ENCODE peak calls at places on chromosomes 11 and 22, in nine cellular contexts. L is HCT116, M is WERI-Rb-1, G is fibroblast of lung, V is heart right ventricle, A is tibial nerve, X is A549, F is right lobe of liver, N is mesenchymal stem cell. T is an unnamed sample. For H3K9me3, the result is how much of the 10 kb centered on the place peaks cover.

GRCh38 chr11:92830382-92831148 is 138.9 kb upstream of the MTNR1B start:
- DNase-seq in L (no peak), F (no peak), M (peak), A (no peak), G (no peak), X (no peak), V (no peak), N (no peak), T (no peak)

GRCh38 chr11:71990721-71991120 is 8.0 kb upstream of the IL18BP start:
- DNase-seq in G (no peak), N (no peak), M (no peak), A (no peak), X (no peak), V (no peak), F (no peak), L (no peak), T (no peak)

GRCh38 chr11:96708469-96708868 is 318.7 kb downstream of the JRKL start:
- DNase-seq in X (no peak), G (no peak), M (no peak), A (no peak), F (no peak), N (peak), V (no peak), L (no peak), T (no peak)

GRCh38 chr11:113481672-113482071 is 6.5 kb upstream of the DRD2 start:
- DNase-seq in V (no peak), A (no peak), F (no peak), N (no peak), G (no peak), M (peak), L (no peak), X (no peak), T (no peak)

GRCh38 chr22:17867160-17867785 is 93.0 kb upstream of the BID start:
- DNase-seq in V (peak), F (no peak), G (no peak), L (no peak), A (no peak), M (no peak), X (no peak), N (no peak), T (no peak)

GRCh38 chr11:27934830-27935145 is 173.2 kb downstream of the KIF18A start:
- DNase-seq in G (peak), X (peak), L (peak), M (no peak), N (peak), F (no peak), A (no peak), V (no peak), T (no peak)

GRCh38 chr11:7348432-7349298 is 97.0 kb downstream of the SYT9 start:
- DNase-seq in F (no peak), N (peak), M (peak), A (no peak), X (no peak), V (no peak), G (no peak), L (no peak), T (no peak)

GRCh38 chr11:132142554-132142953 is 772.1 kb downstream of the NTM start:
- DNase-seq in G (no peak), M (no peak), F (no peak), X (no peak), V (no peak), N (no peak), L (no peak), A (no peak), T (no peak)

GRCh38 chr11:6737872-6738466 is 33.8 kb downstream of the OR2AG2 start:
- DNase-seq in G (peak), A (peak), N (peak), L (peak), F (no peak), X (peak), M (peak), V (no peak), T (peak)

GRCh38 chr11:17570034-17570433 is 23.0 kb downstream of the OTOG start:
- DNase-seq in F (no peak), L (no peak), A (no peak), X (no peak), N (no peak), V (no peak), M (no peak), G (no peak), T (no peak)

GRCh38 chr11:121359587-121359986 is 67.0 kb downstream of the SC5D start:
- DNase-seq in V (no peak), A (no peak), G (no peak), X (no peak), F (no peak), M (no peak), L (no peak), N (no peak), T (no peak)

GRCh38 chr22:21972293-21972779 is 10.3 kb downstream of the TOP3B start:
- DNase-seq in L (no peak), X (peak), V (no peak), M (peak), G (peak), A (no peak), N (peak), F (peak), T (peak)

GRCh38 chr22:48641906-48642475 is 1185.7 kb downstream of the BRD1 start:
- DNase-seq in N (no peak), G (no peak), A (no peak), M (no peak), F (no peak), X (no peak), L (no peak), V (peak), T (no peak)

GRCh38 chr22:48640890-48641771 is 1186.5 kb downstream of the BRD1 start:
- DNase-seq in A (no peak), N (no peak), V (peak), G (no peak), F (no peak), M (no peak), L (no peak), X (no peak), T (no peak)

GRCh38 chr22:48639021-48639795 is 1188.5 kb downstream of the BRD1 start:
- DNase-seq in F (no peak), N (no peak), A (no peak), X (no peak), M (no peak), L (no peak), G (no peak), V (no peak), T (no peak)

GRCh38 chr22:48642550-48642949 is 1185.1 kb downstream of the BRD1 start:
- DNase-seq in V (no peak), L (no peak), M (no peak), X (no peak), G (no peak), F (no peak), N (no peak), A (no peak), T (no peak)

GRCh38 chr22:48639896-48640732 is 1187.6 kb downstream of the BRD1 start:
- DNase-seq in N (no peak), V (peak), M (no peak), X (no peak), F (no peak), L (no peak), G (no peak), A (no peak), T (no peak)
- H3K9me3 ChIP-seq in N (under half), V (under half), M (under half), X (under half), F (under half), L (under half), G (under half), A (under half), T (under half)

DNA sequence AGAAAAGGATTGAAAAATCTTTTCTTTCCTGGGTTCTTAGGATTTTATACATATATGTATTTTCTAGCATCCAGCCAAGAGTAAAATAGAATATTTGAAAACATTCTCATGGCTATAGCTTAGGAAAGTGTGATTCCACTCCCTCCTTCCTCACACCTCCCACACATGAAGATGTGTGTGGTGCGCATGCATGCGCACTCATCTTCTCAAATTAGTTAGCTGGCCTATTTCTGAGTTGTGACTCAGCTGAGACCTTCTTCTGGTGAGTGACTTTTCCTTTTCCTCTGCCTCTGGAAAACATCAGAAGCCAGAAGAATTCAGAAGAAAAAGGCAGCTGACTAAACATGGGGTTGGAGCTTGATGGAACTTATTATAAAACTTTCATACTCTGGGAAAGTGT is 149.8 kb downstream of the OR4C45 start:
- DNase-seq in V (no peak), X (no peak), N (no peak), F (no peak), A (no peak), G (no peak), M (no peak), L (no peak), T (no peak)
- H3K9me3 ChIP-seq in V (under half), X (under half), N (under half), F (under half), A (under half), G (under half), M (under half), L (under half), T (under half)

DNA sequence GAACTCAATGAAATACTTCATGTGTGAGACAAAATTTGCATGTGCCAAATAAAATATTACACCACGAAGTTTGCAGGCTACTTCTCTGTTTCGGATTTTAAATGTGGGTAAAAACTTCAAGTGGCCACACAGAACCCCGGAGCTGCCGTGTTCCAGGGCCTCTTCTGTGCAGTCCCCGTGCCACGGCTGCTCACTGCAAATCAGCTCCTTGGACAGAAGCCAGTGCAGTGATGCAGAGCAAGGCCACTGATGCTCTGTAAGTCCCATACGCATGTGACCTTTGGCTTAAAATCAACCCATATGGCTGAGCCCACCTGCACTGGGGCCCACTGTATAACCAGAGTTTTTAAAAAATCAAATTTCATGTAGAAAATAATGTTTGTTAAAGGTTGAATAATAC is 1309.4 kb downstream of the TBC1D22A start:
- DNase-seq in N (no peak), G (no peak), F (no peak), L (no peak), A (no peak), X (no peak), V (no peak), M (peak), T (no peak)
- H3K9me3 ChIP-seq in N (under half), G (under half), F (under half), L (under half), A (under half), X (under half), V (under half), M (under half), T (under half)

GRCh38 chr11:83998921-83999320 is 712.8 kb upstream of the CCDC90B start:
- DNase-seq in V (no peak), N (no peak), L (no peak), X (no peak), M (no peak), G (no peak), A (no peak), F (no peak), T (no peak)

GRCh38 chr11:84003181-84003580 is 717.0 kb upstream of the CCDC90B start:
- DNase-seq in F (no peak), N (no peak), L (no peak), X (no peak), A (no peak), V (no peak), G (no peak), M (no peak), T (no peak)
- H3K9me3 ChIP-seq in F (under half), N (under half), L (under half), X (under half), A (under half), V (half or more), G (under half), M (under half), T (under half)

GRCh38 chr22:40451230-40451629 is 80.8 kb downstream of the SGSM3 start:
- DNase-seq in A (no peak), V (no peak), X (no peak), M (no peak), F (no peak), L (no peak), G (no peak), N (no peak), T (no peak)
- H3K9me3 ChIP-seq in A (under half), V (under half), X (under half), M (under half), F (under half), L (under half), G (under half), N (under half), T (under half)